ENCODE peak calls at places on chromosomes 12 and 14, in nine cellular contexts. N, A, R, B, P, T, V, W and J are unnamed samples.

GRCh38 chr12:81502912-81503695 is 256.0 kb downstream of the PPFIA2 start:
- DNase-seq in N (no peak), A (no peak), R (no peak), B (peak), P (no peak), T (no peak), V (peak), W (no peak), J (no peak)

GRCh38 chr12:93970892-93971688 is 177.3 kb upstream of the PLXNC1 start:
- DNase-seq in N (no peak), A (no peak), R (no peak), B (no peak), P (no peak), T (no peak), V (no peak), W (no peak), J (no peak)

GRCh38 chr14:40199101-40199500 is 766.9 kb upstream of the FBXO33 start:
- DNase-seq in N (no peak), A (no peak), R (no peak), B (no peak), P (no peak), T (no peak), V (no peak), W (no peak), J (no peak)

GRCh38 chr14:75906680-75907280 is 75.0 kb downstream of the TGFB3 start:
- DNase-seq in N (peak), A (peak), R (peak), B (no peak), P (no peak), T (peak), V (peak), W (peak), J (no peak)

GRCh38 chr12:28051516-28052456 is 79.3 kb upstream of the PTHLH start:
- DNase-seq in N (no peak), A (no peak), R (no peak), B (no peak), P (no peak), T (no peak), V (peak), W (no peak), J (no peak)

GRCh38 chr12:32587536-32588346 is 91.4 kb upstream of the DNM1L start:
- DNase-seq in N (no peak), A (no peak), R (no peak), B (no peak), P (no peak), T (no peak), V (peak), W (no peak), J (no peak)

GRCh38 chr12:39892146-39892545 is 213.7 kb downstream of the SLC2A13 start:
- DNase-seq in N (no peak), A (peak), R (no peak), B (no peak), P (no peak), T (no peak), V (no peak), W (no peak), J (no peak)

GRCh38 chr14:98957211-98958047 is 314.6 kb downstream of the BCL11B start:
- DNase-seq in N (no peak), A (no peak), R (peak), B (no peak), P (peak), T (no peak), V (peak), W (peak), J (no peak)

GRCh38 chr12:1003600-1004271 is 12.7 kb downstream of the ERC1 start:
- DNase-seq in N (no peak), A (no peak), R (no peak), B (no peak), P (no peak), T (no peak), V (no peak), W (no peak), J (no peak)

GRCh38 chr14:105378873-105379685 is 19.3 kb upstream of the TEX22 start:
- DNase-seq in N (no peak), A (no peak), R (no peak), B (no peak), P (no peak), T (no peak), V (no peak), W (no peak), J (no peak)

GRCh38 chr12:106120578-106121105 is 18.1 kb downstream of the NUAK1 start:
- DNase-seq in N (no peak), A (peak), R (no peak), B (no peak), P (peak), T (no peak), V (no peak), W (peak), J (peak)
- TF ChIP-seq CTCF in N (no peak), A (no peak), R (no peak), B (no peak), P (no peak), T (no peak), V (no peak), W (no peak), J (no peak)

DNA sequence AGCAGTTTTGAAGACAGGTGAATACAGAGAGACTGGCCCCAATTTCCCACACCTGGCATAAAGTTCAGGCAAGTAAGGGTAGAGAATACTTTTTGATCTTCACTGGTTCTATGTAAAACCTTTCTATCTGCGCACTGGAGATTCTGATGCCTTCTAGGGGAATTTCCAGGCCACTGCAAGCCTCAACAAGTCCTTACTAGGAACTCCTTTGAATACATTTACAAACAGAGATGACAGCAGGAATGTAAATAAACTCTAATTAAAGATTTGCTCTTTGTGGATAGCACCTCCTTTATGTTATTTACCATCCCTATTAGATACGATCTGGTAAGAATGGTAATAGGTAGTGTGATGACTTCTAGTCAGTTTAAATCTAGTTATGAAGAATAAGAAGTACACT is 69.2 kb downstream of the NTN4 start:
- DNase-seq in N (no peak), A (no peak), R (no peak), B (no peak), P (no peak), T (no peak), V (no peak), W (no peak), J (peak)
- TF ChIP-seq CTCF in N (no peak), A (peak), R (no peak), B (no peak), P (peak), T (no peak), V (no peak), W (no peak), J (no peak)

GRCh38 chr12:3124917-3125316 is 47.7 kb downstream of the TSPAN9 start:
- DNase-seq in N (no peak), A (no peak), R (no peak), B (no peak), P (no peak), T (no peak), V (no peak), W (no peak), J (no peak)

GRCh38 chr12:3123729-3124128 is 46.5 kb downstream of the TSPAN9 start:
- DNase-seq in N (no peak), A (no peak), R (no peak), B (no peak), P (no peak), T (no peak), V (peak), W (no peak), J (no peak)

GRCh38 chr12:3120701-3121100 is 43.5 kb downstream of the TSPAN9 start:
- DNase-seq in N (no peak), A (no peak), R (no peak), B (no peak), P (no peak), T (no peak), V (no peak), W (no peak), J (no peak)

GRCh38 chr12:3125674-3126073 is 48.5 kb downstream of the TSPAN9 start:
- DNase-seq in N (no peak), A (no peak), R (no peak), B (no peak), P (no peak), T (no peak), V (no peak), W (no peak), J (no peak)

GRCh38 chr12:3122841-3123678 is 45.9 kb downstream of the TSPAN9 start:
- DNase-seq in N (no peak), A (no peak), R (no peak), B (no peak), P (peak), T (peak), V (peak), W (peak), J (no peak)
- TF ChIP-seq CTCF in N (no peak), A (no peak), R (no peak), B (no peak), P (peak), T (no peak), V (peak), W (no peak), J (no peak)

GRCh38 chr14:72023128-72024042 is 91.2 kb downstream of the RGS6 start:
- DNase-seq in N (no peak), A (no peak), R (no peak), B (peak), P (no peak), T (no peak), V (no peak), W (no peak), J (no peak)

GRCh38 chr14:72024504-72024903 is 92.3 kb downstream of the RGS6 start:
- DNase-seq in N (no peak), A (no peak), R (no peak), B (no peak), P (no peak), T (no peak), V (no peak), W (no peak), J (no peak)

DNA sequence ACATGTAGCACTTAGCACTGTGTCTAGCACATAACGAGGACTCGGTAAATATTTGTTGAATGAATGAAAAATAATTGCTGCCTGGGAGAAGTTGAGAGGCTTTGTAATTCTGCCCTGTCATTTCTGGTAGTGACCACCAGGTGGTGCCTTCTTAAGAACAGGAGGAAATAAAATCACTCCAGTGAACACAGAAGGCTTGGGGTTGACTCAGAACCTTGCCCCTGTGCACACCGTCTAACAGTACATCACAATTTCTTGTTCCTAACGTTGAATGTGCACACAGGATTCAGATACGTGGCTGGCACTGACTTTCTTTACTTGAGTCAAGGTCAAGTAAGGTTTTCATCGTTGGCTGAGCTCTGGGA is 91.8 kb downstream of the RGS6 start:
- DNase-seq in N (no peak), A (no peak), R (no peak), B (peak), P (no peak), T (peak), V (peak), W (no peak), J (peak)
- TF ChIP-seq CTCF in N (peak), A (peak), R (no peak), B (peak), P (peak), T (peak), V (peak), W (peak), J (peak)

DNA sequence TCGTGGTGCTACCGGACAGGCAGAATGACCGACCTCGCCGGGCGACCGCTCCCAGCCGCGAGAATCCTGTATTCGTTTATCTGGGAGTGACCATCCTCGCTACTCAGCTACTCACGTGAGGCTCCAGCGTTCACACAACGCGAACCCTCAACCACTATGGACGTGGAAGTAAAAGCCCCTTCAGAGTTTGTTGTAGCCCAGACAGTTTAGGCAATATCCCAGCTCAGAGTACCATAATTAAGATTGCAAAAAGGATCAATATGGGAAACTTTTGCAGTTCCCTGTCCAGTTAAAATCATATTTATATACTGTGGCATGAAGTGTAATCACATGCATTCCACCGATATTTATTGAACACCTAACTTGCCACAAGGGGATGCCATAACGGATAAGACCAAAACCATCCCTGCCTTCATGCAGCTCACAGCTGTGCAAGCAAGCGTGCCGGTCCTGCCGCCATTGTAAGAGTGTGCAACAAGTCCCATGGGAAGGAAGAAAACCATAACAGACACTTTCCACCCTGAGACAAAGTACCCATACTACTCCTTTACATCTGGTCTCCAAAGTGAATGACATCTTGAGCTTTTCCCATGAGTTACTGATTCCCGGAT is 938 bp upstream of the MAX start:
- DNase-seq in N (peak), A (no peak), R (peak), B (no peak), P (no peak), T (no peak), V (peak), W (no peak), J (peak)
- TF ChIP-seq CTCF in N (peak), A (no peak), R (peak), B (peak), P (no peak), T (no peak), V (peak), W (no peak), J (peak)

GRCh38 chr12:70724444-70724843 is 87.2 kb upstream of the PTPRB start:
- DNase-seq in N (no peak), A (no peak), R (no peak), B (no peak), P (no peak), T (no peak), V (peak), W (no peak), J (peak)
- TF ChIP-seq CTCF in N (peak), A (peak), R (peak), B (peak), P (peak), T (no peak), V (peak), W (no peak), J (no peak)

GRCh38 chr12:50222275-50222783 is 55.2 kb upstream of the CERS5 start:
- DNase-seq in N (peak), A (no peak), R (no peak), B (no peak), P (peak), T (peak), V (peak), W (peak), J (no peak)
- TF ChIP-seq CTCF in N (peak), A (no peak), R (no peak), B (peak), P (peak), T (no peak), V (peak), W (peak), J (peak)

GRCh38 chr14:23052182-23052623 is 5.1 kb downstream of the CDH24 start:
- DNase-seq in N (no peak), A (no peak), R (no peak), B (no peak), P (no peak), T (peak), V (no peak), W (no peak), J (no peak)
- TF ChIP-seq CTCF in N (peak), A (no peak), R (no peak), B (peak), P (peak), T (no peak), V (peak), W (no peak), J (peak)

GRCh38 chr14:95428557-95428956 is 87.9 kb downstream of the SYNE3 start:
- DNase-seq in N (no peak), A (no peak), R (no peak), B (no peak), P (no peak), T (no peak), V (no peak), W (no peak), J (no peak)

GRCh38 chr14:95433094-95433478 is 83.4 kb downstream of the SYNE3 start:
- DNase-seq in N (no peak), A (no peak), R (no peak), B (no peak), P (no peak), T (no peak), V (no peak), W (no peak), J (no peak)

GRCh38 chr14:95434161-95434560 is 82.3 kb downstream of the SYNE3 start:
- DNase-seq in N (no peak), A (peak), R (no peak), B (no peak), P (no peak), T (no peak), V (no peak), W (no peak), J (no peak)

GRCh38 chr14:95432152-95433093 is 84.0 kb downstream of the SYNE3 start:
- DNase-seq in N (no peak), A (peak), R (peak), B (no peak), P (peak), T (peak), V (peak), W (no peak), J (no peak)

GRCh38 chr14:95431199-95432145 is 85.0 kb downstream of the SYNE3 start:
- DNase-seq in N (no peak), A (no peak), R (peak), B (no peak), P (no peak), T (peak), V (peak), W (no peak), J (no peak)
- TF ChIP-seq CTCF in N (peak), A (peak), R (peak), B (peak), P (peak), T (no peak), V (peak), W (peak), J (peak)